ENCODE peak calls at places on chromosome 20, in ten cellular contexts. K is fibroblast of pulmonary artery; Q is nephron progenitor cell; O is brain microvascular endothelial cell; F is stimulated activated CD4-positive, alpha-beta T cell treated with anti-CD3 and anti-CD28 coated beads, Interleukin-1b, Interleukin-23, amount 100 ng/mL, for 24 hours; B is upper lobe of right lung; T is NCI-H345; C is HEK293T; G is activated CD4-positive, alpha-beta T cell treated with anti-CD3 and anti-CD28 coated beads for 1 hour; E is NCI-H2081. W is an unnamed sample.

GRCh38 chr20:54103067-54103761 is 32.8 kb upstream of the BCAS1 start:
- DNase-seq in K (peak), Q (peak), O (peak), F (peak), B (peak), T (peak), C (peak), G (peak), E (peak), W (peak)

GRCh38 chr20:62603021-62603906 is 39.0 kb upstream of the SLCO4A1 start:
- DNase-seq in K (no peak), Q (no peak), O (no peak), F (no peak), B (peak), T (peak), C (no peak), G (no peak), E (peak), W (peak)

GRCh38 chr20:2102585-2103453 is 1.2 kb downstream of the STK35 start:
- DNase-seq in K (peak), Q (peak), O (peak), F (peak), B (peak), T (peak), C (peak), G (peak), E (peak), W (peak)

GRCh38 chr20:36339646-36340592 is 33.8 kb downstream of the DLGAP4 start:
- DNase-seq in K (no peak), Q (no peak), O (no peak), F (no peak), B (no peak), T (no peak), C (no peak), G (no peak), E (no peak), W (peak)

GRCh38 chr20:59780494-59781185 is 152.8 kb downstream of the SYCP2 start:
- DNase-seq in K (no peak), Q (no peak), O (no peak), F (no peak), B (no peak), T (no peak), C (no peak), G (no peak), E (no peak), W (no peak)

GRCh38 chr20:52105045-52105572 is 86.5 kb downstream of the ZFP64 start:
- DNase-seq in K (peak), Q (peak), O (peak), F (no peak), B (peak), T (peak), C (peak), G (no peak), E (peak), W (peak)

GRCh38 chr20:58555078-58555765 is 40.0 kb upstream of the APCDD1L start:
- DNase-seq in K (peak), Q (no peak), O (peak), F (no peak), B (no peak), T (no peak), C (no peak), G (no peak), E (no peak), W (no peak)

GRCh38 chr20:14451458-14451857 is 114.0 kb upstream of the FLRT3 start:
- DNase-seq in K (no peak), Q (no peak), O (no peak), F (no peak), B (no peak), T (no peak), C (no peak), G (no peak), E (no peak), W (no peak)

GRCh38 chr20:44066645-44067606 is 120.1 kb downstream of the JPH2 start:
- DNase-seq in K (no peak), Q (no peak), O (no peak), F (no peak), B (peak), T (no peak), C (no peak), G (no peak), E (no peak), W (no peak)

GRCh38 chr20:57399587-57400261 is 8.5 kb downstream of the RBM38 start:
- DNase-seq in K (no peak), Q (no peak), O (no peak), F (no peak), B (no peak), T (no peak), C (no peak), G (no peak), E (no peak), W (peak)

GRCh38 chr20:431012-431904 is 23.2 kb downstream of the RBCK1 start:
- DNase-seq in K (peak), Q (peak), O (peak), F (no peak), B (no peak), T (peak), C (peak), G (no peak), E (peak), W (no peak)

GRCh38 chr20:8104252-8104651 is 27.8 kb upstream of the PLCB1 start:
- DNase-seq in K (no peak), Q (no peak), O (no peak), F (no peak), B (no peak), T (no peak), C (no peak), G (no peak), E (no peak), W (no peak)

GRCh38 chr20:60895363-60896079 is 356.5 kb upstream of the CDH4 start:
- DNase-seq in K (no peak), Q (no peak), O (no peak), F (no peak), B (no peak), T (no peak), C (no peak), G (no peak), E (no peak), W (no peak)

GRCh38 chr20:54464003-54464402 is 11.4 kb upstream of the DOK5 start:
- DNase-seq in K (no peak), Q (no peak), O (no peak), F (no peak), B (no peak), T (no peak), C (no peak), G (no peak), E (no peak), W (no peak)